ENCODE peak calls at places on chromosomes 6 and 20, in six cellular contexts. One of them, this sample, is unnamed.
A peak's percentile ranks its signal among the peaks of the same experiment; 100 is the strongest.

GRCh38 chr20:37108676-37109075 is 12.9 kb upstream of the RBL1 start:
- DNase-seq in PC-3: peak; percentile 12
- DNase-seq in HepG2: no peak
- DNase-seq in DND-41: no peak
- DNase-seq in hepatocyte: no peak
- DNase-seq in fibroblast of lung: no peak
- DNase-seq in this sample: no peak

GRCh38 chr6:2429460-2429859 is 184.1 kb upstream of the GMDS start:
- DNase-seq in PC-3: no peak
- DNase-seq in HepG2: no peak
- DNase-seq in DND-41: no peak
- DNase-seq in hepatocyte: peak; percentile 40
- DNase-seq in fibroblast of lung: peak; percentile 11
- DNase-seq in this sample: no peak

GRCh38 chr6:20686142-20686541 is 151.9 kb downstream of the CDKAL1 start:
- DNase-seq in PC-3: peak; percentile 14
- DNase-seq in HepG2: no peak
- DNase-seq in DND-41: peak; percentile 12
- DNase-seq in hepatocyte: no peak
- DNase-seq in fibroblast of lung: no peak
- DNase-seq in this sample: no peak

GRCh38 chr20:6114696-6115095 is 8.1 kb downstream of the FERMT1 start:
- DNase-seq in PC-3: no peak
- DNase-seq in HepG2: no peak
- DNase-seq in DND-41: no peak
- DNase-seq in hepatocyte: no peak
- DNase-seq in fibroblast of lung: no peak
- DNase-seq in this sample: no peak

GRCh38 chr6:93418113-93418447 is 1.3 kb downstream of the EPHA7 start:
- DNase-seq in PC-3: peak; percentile 6
- DNase-seq in HepG2: no peak
- DNase-seq in DND-41: no peak
- DNase-seq in hepatocyte: peak; percentile 10
- DNase-seq in fibroblast of lung: no peak
- DNase-seq in this sample: peak; percentile 31

GRCh38 chr6:14274552-14275492 is 157.2 kb downstream of the CD83 start:
- DNase-seq in PC-3: peak; percentile 94
- DNase-seq in HepG2: no peak
- DNase-seq in DND-41: no peak
- DNase-seq in hepatocyte: no peak
- DNase-seq in fibroblast of lung: no peak
- DNase-seq in this sample: no peak

GRCh38 chr6:84618046-84618752 is 146.2 kb downstream of the TBX18 start:
- DNase-seq in PC-3: peak; percentile 81
- DNase-seq in HepG2: no peak
- DNase-seq in DND-41: no peak
- DNase-seq in hepatocyte: no peak
- DNase-seq in fibroblast of lung: peak; percentile 87
- DNase-seq in this sample: no peak

GRCh38 chr6:146770275-146770964 is 171.6 kb downstream of the ADGB start:
- DNase-seq in PC-3: no peak
- DNase-seq in HepG2: no peak
- DNase-seq in DND-41: peak; percentile 57
- DNase-seq in hepatocyte: no peak
- DNase-seq in fibroblast of lung: no peak
- DNase-seq in this sample: no peak

GRCh38 chr20:17385798-17386197 is 145.4 kb downstream of the BFSP1 start:
- DNase-seq in PC-3: no peak
- DNase-seq in HepG2: no peak
- DNase-seq in DND-41: no peak
- DNase-seq in hepatocyte: no peak
- DNase-seq in fibroblast of lung: no peak
- DNase-seq in this sample: no peak

GRCh38 chr6:17622144-17622543 is 22.0 kb downstream of the FAM8A1 start:
- DNase-seq in PC-3: no peak
- DNase-seq in HepG2: no peak
- DNase-seq in DND-41: no peak
- DNase-seq in hepatocyte: no peak
- DNase-seq in fibroblast of lung: no peak
- DNase-seq in this sample: peak; percentile 23

GRCh38 chr6:139568956-139569538 is 194.6 kb upstream of the CITED2 start:
- DNase-seq in PC-3: peak; percentile 67
- DNase-seq in HepG2: no peak
- DNase-seq in DND-41: no peak
- DNase-seq in hepatocyte: no peak
- DNase-seq in fibroblast of lung: peak; percentile 89
- DNase-seq in this sample: peak; percentile 20

GRCh38 chr6:139376054-139376355 is 1.6 kb upstream of the CITED2 start:
- DNase-seq in PC-3: peak; percentile 12
- DNase-seq in HepG2: no peak
- DNase-seq in DND-41: no peak
- DNase-seq in hepatocyte: peak; percentile 49
- DNase-seq in fibroblast of lung: no peak
- DNase-seq in this sample: no peak

GRCh38 chr6:138824482-138825134 is 28.7 kb downstream of the ECT2L start:
- DNase-seq in PC-3: no peak
- DNase-seq in HepG2: peak; percentile 25
- DNase-seq in DND-41: peak; percentile 53
- DNase-seq in hepatocyte: no peak
- DNase-seq in fibroblast of lung: no peak
- DNase-seq in this sample: peak; percentile 43

GRCh38 chr20:258963-259362 is 1.4 kb downstream of the DEFB132 start:
- DNase-seq in PC-3: peak; percentile 32
- DNase-seq in HepG2: peak; percentile 67
- DNase-seq in DND-41: no peak
- DNase-seq in hepatocyte: no peak
- DNase-seq in fibroblast of lung: peak; percentile 26
- DNase-seq in this sample: no peak

GRCh38 chr6:134821914-134822862 is 127.7 kb downstream of the ALDH8A1 start:
- DNase-seq in PC-3: no peak
- DNase-seq in HepG2: no peak
- DNase-seq in DND-41: no peak
- DNase-seq in hepatocyte: no peak
- DNase-seq in fibroblast of lung: no peak
- DNase-seq in this sample: peak; percentile 16

GRCh38 chr6:11429577-11429976 is 108.0 kb upstream of the TMEM170B start:
- DNase-seq in PC-3: no peak
- DNase-seq in HepG2: no peak
- DNase-seq in DND-41: no peak
- DNase-seq in hepatocyte: no peak
- DNase-seq in fibroblast of lung: no peak
- DNase-seq in this sample: peak; percentile 64

GRCh38 chr6:43939281-43940070 is 169.5 kb downstream of the VEGFA start:
- DNase-seq in PC-3: no peak
- DNase-seq in HepG2: no peak
- DNase-seq in DND-41: peak; percentile 7
- DNase-seq in hepatocyte: no peak
- DNase-seq in fibroblast of lung: no peak
- DNase-seq in this sample: no peak

GRCh38 chr20:22566876-22567658 is 17.3 kb downstream of the FOXA2 start:
- DNase-seq in PC-3: no peak
- DNase-seq in HepG2: no peak
- DNase-seq in DND-41: no peak
- DNase-seq in hepatocyte: no peak
- DNase-seq in fibroblast of lung: no peak
- DNase-seq in this sample: no peak

GRCh38 chr20:22568872-22569344 is 15.5 kb downstream of the FOXA2 start:
- DNase-seq in PC-3: no peak
- DNase-seq in HepG2: no peak
- DNase-seq in DND-41: no peak
- DNase-seq in hepatocyte: no peak
- DNase-seq in fibroblast of lung: no peak
- DNase-seq in this sample: no peak

GRCh38 chr20:22572491-22572890 is 11.9 kb downstream of the FOXA2 start:
- DNase-seq in PC-3: no peak
- DNase-seq in HepG2: no peak
- DNase-seq in DND-41: no peak
- DNase-seq in hepatocyte: no peak
- DNase-seq in fibroblast of lung: no peak
- DNase-seq in this sample: no peak

GRCh38 chr20:22572023-22572422 is 12.3 kb downstream of the FOXA2 start:
- DNase-seq in PC-3: no peak
- DNase-seq in HepG2: no peak
- DNase-seq in DND-41: no peak
- DNase-seq in hepatocyte: no peak
- DNase-seq in fibroblast of lung: no peak
- DNase-seq in this sample: no peak

DNA sequence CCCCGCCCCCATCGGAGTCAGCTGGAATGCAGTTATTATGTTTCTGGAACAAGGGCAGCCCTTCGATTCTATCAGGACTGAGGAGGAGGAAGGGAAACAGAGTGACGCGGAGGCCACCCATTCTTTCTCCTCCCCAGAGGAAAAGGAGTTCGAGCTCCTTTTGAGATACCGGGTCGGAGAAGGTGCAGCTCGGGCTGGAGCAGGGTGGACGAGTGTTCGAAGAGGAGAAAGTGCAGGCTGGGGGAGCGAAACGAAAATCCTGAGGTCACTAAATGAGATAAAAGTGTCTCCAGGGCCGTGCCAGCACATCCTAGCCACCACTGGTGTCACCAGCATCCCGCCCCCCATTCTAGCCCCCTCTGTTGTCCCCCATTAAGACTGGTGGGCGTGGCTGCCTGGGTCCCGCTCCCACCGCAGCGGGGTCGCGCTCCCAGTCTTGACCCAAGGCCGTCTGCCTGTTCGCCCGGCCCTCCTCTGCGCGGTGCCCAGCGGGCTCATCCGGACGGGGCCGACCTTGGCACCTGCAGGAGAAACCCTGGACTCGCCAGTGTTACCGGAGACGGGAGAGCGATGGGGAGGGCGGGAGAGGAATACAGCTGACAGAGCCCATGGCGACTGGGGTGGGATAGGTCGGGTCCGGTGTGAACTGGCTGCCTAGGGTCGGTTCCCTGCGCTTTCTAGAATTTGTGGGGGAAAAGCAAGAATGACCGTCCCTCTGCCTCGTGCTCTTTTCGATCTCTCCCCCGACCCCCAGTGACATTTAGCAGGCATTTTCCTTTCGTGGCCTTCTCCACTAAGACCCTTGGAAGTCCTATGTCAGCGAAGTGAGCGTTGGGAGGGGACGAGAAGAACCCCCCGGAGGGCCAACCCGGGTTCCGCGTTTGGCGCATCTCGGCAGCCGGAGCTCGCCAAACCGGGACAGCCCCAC is 16.2 kb downstream of the FOXA2 start:
- DNase-seq in PC-3: no peak
- DNase-seq in HepG2: no peak
- DNase-seq in DND-41: no peak
- DNase-seq in hepatocyte: no peak
- DNase-seq in fibroblast of lung: no peak
- DNase-seq in this sample: no peak
- TF ChIP-seq EZH2 in PC-3: no peak
- TF ChIP-seq EZH2 in HepG2: no peak
- TF ChIP-seq EZH2 in DND-41: no peak
- TF ChIP-seq EZH2 in hepatocyte: peak; percentile 29
- TF ChIP-seq EZH2 in fibroblast of lung: peak; percentile 41
- TF ChIP-seq EZH2 in this sample: peak; percentile 26

DNA sequence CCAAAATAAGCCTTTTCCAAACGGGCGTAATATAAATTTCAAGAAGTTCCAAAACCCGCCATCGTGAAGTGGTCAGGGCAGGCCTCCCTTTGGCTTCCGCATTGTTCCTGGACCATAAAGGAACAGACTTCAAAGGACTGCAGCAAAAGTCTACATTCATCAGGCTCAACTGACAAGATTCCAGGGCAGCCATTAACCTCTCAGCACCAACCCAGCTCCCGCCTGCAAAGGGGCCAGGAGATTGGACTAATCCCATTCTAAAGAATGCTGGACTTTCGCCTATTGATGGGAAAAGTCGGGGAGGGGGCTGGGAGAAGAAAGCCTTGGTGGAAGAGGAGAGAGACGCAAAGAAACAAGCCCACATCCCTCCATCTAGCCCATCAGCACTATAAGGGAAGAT is 18.1 kb downstream of the JAG1 start:
- DNase-seq in PC-3: no peak
- DNase-seq in HepG2: no peak
- DNase-seq in DND-41: no peak
- DNase-seq in hepatocyte: no peak
- DNase-seq in fibroblast of lung: no peak
- DNase-seq in this sample: no peak
- H3K27ac ChIP-seq in PC-3: no peak overlapping the region
- H3K27ac ChIP-seq in HepG2: no peak overlapping the region
- H3K27ac ChIP-seq in DND-41: no peak overlapping the region
- H3K27ac ChIP-seq in hepatocyte: no peak overlapping the region
- H3K27ac ChIP-seq in fibroblast of lung: no peak overlapping the region
- H3K27ac ChIP-seq in this sample: no peak overlapping the region

GRCh38 chr6:30481213-30481964 is 7.9 kb upstream of the HLA-E start:
- DNase-seq in PC-3: no peak
- DNase-seq in HepG2: no peak
- DNase-seq in DND-41: no peak
- DNase-seq in hepatocyte: no peak
- DNase-seq in fibroblast of lung: no peak
- DNase-seq in this sample: no peak
- TF ChIP-seq EZH2 in PC-3: peak; percentile 18
- TF ChIP-seq EZH2 in HepG2: peak; percentile 10
- TF ChIP-seq EZH2 in DND-41: no peak
- TF ChIP-seq EZH2 in hepatocyte: peak; percentile 26
- TF ChIP-seq EZH2 in fibroblast of lung: peak; percentile 77
- TF ChIP-seq EZH2 in this sample: no peak

GRCh38 chr6:169642455-169642854 is 59.4 kb downstream of the WDR27 start:
- DNase-seq in PC-3: no peak
- DNase-seq in HepG2: no peak
- DNase-seq in DND-41: no peak
- DNase-seq in hepatocyte: no peak
- DNase-seq in fibroblast of lung: no peak
- DNase-seq in this sample: no peak

GRCh38 chr6:169640983-169641382 is 60.8 kb downstream of the WDR27 start:
- DNase-seq in PC-3: no peak
- DNase-seq in HepG2: no peak
- DNase-seq in DND-41: no peak
- DNase-seq in hepatocyte: no peak
- DNase-seq in fibroblast of lung: no peak
- DNase-seq in this sample: no peak

GRCh38 chr6:169639653-169640278 is 62.1 kb downstream of the WDR27 start:
- DNase-seq in PC-3: no peak
- DNase-seq in HepG2: no peak
- DNase-seq in DND-41: no peak
- DNase-seq in hepatocyte: no peak
- DNase-seq in fibroblast of lung: no peak
- DNase-seq in this sample: no peak

GRCh38 chr6:169640347-169640972 is 61.4 kb downstream of the WDR27 start:
- DNase-seq in PC-3: no peak
- DNase-seq in HepG2: no peak
- DNase-seq in DND-41: no peak
- DNase-seq in hepatocyte: no peak
- DNase-seq in fibroblast of lung: peak; percentile 52
- DNase-seq in this sample: no peak

DNA sequence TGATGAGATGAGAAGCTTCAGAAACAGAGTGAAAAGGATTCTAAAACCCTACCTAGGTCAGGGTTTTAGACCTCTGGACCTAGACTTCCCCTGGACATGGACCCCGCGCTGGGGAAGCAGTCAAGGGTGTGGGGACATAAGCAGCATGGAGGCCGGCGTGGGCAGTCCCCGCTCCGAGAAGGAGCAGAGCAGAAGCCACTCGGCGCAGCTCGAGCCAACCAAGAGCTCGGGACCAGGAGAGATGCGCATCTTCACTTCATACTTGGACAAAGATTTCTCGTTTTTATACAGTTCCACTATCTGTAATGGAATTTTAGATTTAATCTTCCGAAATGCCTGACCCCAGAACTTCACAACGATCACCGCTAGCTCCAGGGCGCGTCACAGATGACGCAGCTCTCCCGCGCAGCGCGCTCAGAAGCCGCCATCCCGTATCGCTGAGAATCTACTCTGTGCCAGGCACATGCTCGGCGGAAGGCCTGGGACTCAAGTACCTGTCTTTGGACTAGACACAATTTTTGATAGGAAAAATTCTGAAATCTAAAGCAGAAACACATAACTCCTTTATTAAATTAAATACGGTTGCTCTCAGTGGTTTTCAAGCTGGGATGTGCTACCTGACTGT is 60.3 kb downstream of the WDR27 start:
- DNase-seq in PC-3: no peak
- DNase-seq in HepG2: no peak
- DNase-seq in DND-41: no peak
- DNase-seq in hepatocyte: no peak
- DNase-seq in fibroblast of lung: no peak
- DNase-seq in this sample: no peak
- H3K27ac ChIP-seq in PC-3: no peak overlapping the region
- H3K27ac ChIP-seq in HepG2: no peak overlapping the region
- H3K27ac ChIP-seq in DND-41: no peak overlapping the region
- H3K27ac ChIP-seq in hepatocyte: no peak overlapping the region
- H3K27ac ChIP-seq in fibroblast of lung: no peak overlapping the region
- H3K27ac ChIP-seq in this sample: no peak overlapping the region

This sample was measured in A673.